ENCODE peak calls at places on chromosomes 12 and 14, in six cellular contexts. One of them, this sample, is unnamed.

GRCh38 chr14:58663494-58664111 is 25.8 kb downstream of the DACT1 start:
- DNase-seq in tibial artery: no peak
- DNase-seq in Panc1: no peak
- DNase-seq in IMR-90: peak; percentile 90
- DNase-seq in cardiac muscle cell: peak; percentile 77
- DNase-seq in SJSA1: peak; percentile 48
- DNase-seq in this sample: no peak

GRCh38 chr12:110105961-110106540 is 18.1 kb upstream of the IFT81 start:
- DNase-seq in IMR-90: no peak
- DNase-seq in SJSA1: no peak
- DNase-seq in Panc1: no peak
- DNase-seq in cardiac muscle cell: peak; percentile 45
- DNase-seq in tibial artery: peak; percentile 53
- DNase-seq in this sample: peak; percentile 35

GRCh38 chr12:69435644-69436043 is 34.5 kb upstream of the FRS2 start:
- DNase-seq in tibial artery: no peak
- DNase-seq in Panc1: no peak
- DNase-seq in IMR-90: peak; percentile 35
- DNase-seq in SJSA1: no peak
- DNase-seq in cardiac muscle cell: peak; percentile 5
- DNase-seq in this sample: no peak

GRCh38 chr12:24561882-24562760 is 386.8 kb downstream of the BCAT1 start:
- DNase-seq in cardiac muscle cell: peak; percentile 73
- DNase-seq in IMR-90: peak; percentile 62
- DNase-seq in SJSA1: peak; percentile 70
- DNase-seq in Panc1: no peak
- DNase-seq in tibial artery: peak; percentile 88
- DNase-seq in this sample: no peak

GRCh38 chr12:98873823-98874222 is 228.7 kb downstream of the APAF1 start:
- DNase-seq in SJSA1: no peak
- DNase-seq in Panc1: no peak
- DNase-seq in tibial artery: no peak
- DNase-seq in IMR-90: no peak
- DNase-seq in cardiac muscle cell: no peak
- DNase-seq in this sample: no peak

GRCh38 chr14:55377236-55377635 is 34.4 kb downstream of the ATG14 start:
- DNase-seq in Panc1: no peak
- DNase-seq in tibial artery: no peak
- DNase-seq in IMR-90: no peak
- DNase-seq in SJSA1: no peak
- DNase-seq in cardiac muscle cell: no peak
- DNase-seq in this sample: no peak

GRCh38 chr14:92471919-92472318 is 41.7 kb upstream of the RIN3 start:
- DNase-seq in Panc1: no peak
- DNase-seq in tibial artery: no peak
- DNase-seq in IMR-90: peak; percentile 93
- DNase-seq in cardiac muscle cell: peak; percentile 71
- DNase-seq in SJSA1: peak; percentile 4
- DNase-seq in this sample: no peak

GRCh38 chr14:53640695-53641094 is 315.9 kb downstream of the BMP4 start:
- DNase-seq in SJSA1: no peak
- DNase-seq in tibial artery: no peak
- DNase-seq in IMR-90: peak; percentile 75
- DNase-seq in Panc1: no peak
- DNase-seq in cardiac muscle cell: no peak
- DNase-seq in this sample: no peak

GRCh38 chr14:60163741-60164140 is 1.5 kb downstream of the DHRS7 start:
- DNase-seq in IMR-90: no peak
- DNase-seq in cardiac muscle cell: no peak
- DNase-seq in SJSA1: no peak
- DNase-seq in tibial artery: no peak
- DNase-seq in Panc1: no peak
- DNase-seq in this sample: no peak

GRCh38 chr12:46386877-46387629 is 14.5 kb upstream of the SLC38A2 start:
- DNase-seq in IMR-90: peak; percentile 78
- DNase-seq in Panc1: no peak
- DNase-seq in cardiac muscle cell: peak; percentile 81
- DNase-seq in SJSA1: no peak
- DNase-seq in tibial artery: peak; percentile 84
- DNase-seq in this sample: no peak

GRCh38 chr12:120358412-120359158 is 10.4 kb downstream of the MSI1 start:
- DNase-seq in cardiac muscle cell: no peak
- DNase-seq in SJSA1: no peak
- DNase-seq in IMR-90: no peak
- DNase-seq in Panc1: no peak
- DNase-seq in tibial artery: peak; percentile 59
- DNase-seq in this sample: no peak

GRCh38 chr14:31982642-31983041 is 94.5 kb upstream of the ARHGAP5 start:
- DNase-seq in cardiac muscle cell: no peak
- DNase-seq in tibial artery: no peak
- DNase-seq in Panc1: no peak
- DNase-seq in IMR-90: no peak
- DNase-seq in SJSA1: no peak
- DNase-seq in this sample: no peak

GRCh38 chr12:116194935-116195431 is 82.5 kb downstream of the MED13L start:
- DNase-seq in IMR-90: no peak
- DNase-seq in tibial artery: no peak
- DNase-seq in SJSA1: no peak
- DNase-seq in cardiac muscle cell: no peak
- DNase-seq in Panc1: no peak
- DNase-seq in this sample: no peak

GRCh38 chr12:4607056-4607455 is 41.8 kb downstream of the AKAP3 start:
- DNase-seq in cardiac muscle cell: peak; percentile 51
- DNase-seq in tibial artery: no peak
- DNase-seq in SJSA1: no peak
- DNase-seq in Panc1: no peak
- DNase-seq in IMR-90: no peak
- DNase-seq in this sample: no peak

GRCh38 chr12:106753526-106753925 is 21.0 kb upstream of the RIC8B start:
- DNase-seq in cardiac muscle cell: no peak
- DNase-seq in SJSA1: no peak
- DNase-seq in tibial artery: no peak
- DNase-seq in IMR-90: no peak
- DNase-seq in Panc1: no peak
- DNase-seq in this sample: no peak

GRCh38 chr14:55122441-55122986 is 6.5 kb upstream of the LGALS3 start:
- DNase-seq in cardiac muscle cell: peak; percentile 73
- DNase-seq in SJSA1: no peak
- DNase-seq in Panc1: no peak
- DNase-seq in tibial artery: no peak
- DNase-seq in IMR-90: peak; percentile 34
- DNase-seq in this sample: no peak

GRCh38 chr14:48690349-48690748 is 895.8 kb downstream of the RPS29 start:
- DNase-seq in tibial artery: no peak
- DNase-seq in cardiac muscle cell: no peak
- DNase-seq in IMR-90: peak; percentile 10
- DNase-seq in Panc1: no peak
- DNase-seq in SJSA1: no peak
- DNase-seq in this sample: no peak

GRCh38 chr14:24307575-24308341 is at the start of gene CIDEB:
- DNase-seq in Panc1: peak; percentile 33
- DNase-seq in cardiac muscle cell: peak; percentile 63
- DNase-seq in tibial artery: no peak
- DNase-seq in SJSA1: peak; percentile 38
- DNase-seq in IMR-90: peak; percentile 43
- DNase-seq in this sample: no peak

GRCh38 chr12:57212701-57213067 is 3.9 kb upstream of the NXPH4 start:
- DNase-seq in SJSA1: no peak
- DNase-seq in IMR-90: no peak
- DNase-seq in cardiac muscle cell: no peak
- DNase-seq in Panc1: no peak
- DNase-seq in tibial artery: no peak
- DNase-seq in this sample: no peak

GRCh38 chr12:57210926-57211700 is 5.5 kb upstream of the NXPH4 start:
- DNase-seq in cardiac muscle cell: no peak
- DNase-seq in IMR-90: no peak
- DNase-seq in tibial artery: no peak
- DNase-seq in SJSA1: no peak
- DNase-seq in Panc1: no peak
- DNase-seq in this sample: no peak

GRCh38 chr12:57213068-57213715 is 3.4 kb upstream of the NXPH4 start:
- DNase-seq in cardiac muscle cell: peak; percentile 89
- DNase-seq in SJSA1: peak; percentile 72
- DNase-seq in tibial artery: peak; percentile 96
- DNase-seq in IMR-90: peak; percentile 81
- DNase-seq in Panc1: peak; percentile 61
- DNase-seq in this sample: peak; percentile 96

GRCh38 chr12:57210461-57210860 is 6.1 kb upstream of the NXPH4 start:
- DNase-seq in Panc1: no peak
- DNase-seq in cardiac muscle cell: no peak
- DNase-seq in tibial artery: no peak
- DNase-seq in SJSA1: no peak
- DNase-seq in IMR-90: no peak
- DNase-seq in this sample: no peak

DNA sequence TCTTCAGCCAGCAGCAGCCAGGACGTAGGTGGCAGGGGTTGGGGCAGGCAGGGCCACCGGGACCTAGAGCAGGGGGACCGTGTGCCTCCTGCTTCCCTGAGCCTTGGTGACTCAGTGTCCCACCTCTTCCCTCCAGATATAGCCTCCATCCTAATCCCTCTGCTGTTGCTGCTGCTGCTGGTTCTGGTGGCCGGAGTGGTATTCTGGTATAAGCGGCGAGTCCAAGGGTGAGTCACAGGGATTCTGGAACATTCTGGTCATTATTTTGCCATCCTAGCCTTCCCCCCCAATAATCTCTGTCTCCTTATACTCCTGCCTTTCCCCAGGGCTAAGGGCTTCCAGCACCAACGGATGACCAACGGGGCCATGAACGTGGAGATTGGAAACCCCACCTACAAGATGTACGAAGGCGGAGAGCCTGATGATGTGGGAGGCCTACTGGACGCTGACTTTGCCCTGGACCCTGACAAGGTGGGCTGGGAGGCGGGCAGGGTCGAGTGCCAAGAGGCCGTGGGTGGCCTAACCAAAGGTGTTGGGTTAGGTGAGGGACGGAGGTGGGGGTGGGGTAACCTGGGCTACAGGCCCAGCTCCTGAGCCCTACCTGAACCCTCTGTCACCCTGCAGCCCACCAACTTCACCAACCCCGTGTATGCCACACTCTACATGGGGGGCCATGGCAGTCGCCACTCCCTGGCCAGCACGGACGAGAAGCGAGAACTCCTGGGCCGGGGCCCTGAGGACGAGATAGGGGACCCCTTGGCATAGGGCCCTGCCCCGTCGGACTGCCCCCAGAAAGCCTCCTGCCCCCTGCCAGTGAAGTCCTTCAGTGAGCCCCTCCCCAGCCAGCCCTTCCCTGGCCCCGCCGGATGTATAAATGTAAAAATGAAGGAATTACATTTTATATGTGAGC is 4.5 kb upstream of the NXPH4 start:
- DNase-seq in Panc1: no peak
- DNase-seq in SJSA1: no peak
- DNase-seq in tibial artery: no peak
- DNase-seq in IMR-90: no peak
- DNase-seq in cardiac muscle cell: no peak
- DNase-seq in this sample: no peak
- H3K27me3 ChIP-seq in Panc1: peaks cover 10% of the 10 kb centered on the region
- H3K27me3 ChIP-seq in SJSA1: peaks cover 27% of the 10 kb centered on the region
- H3K27me3 ChIP-seq in tibial artery: peaks cover 3% of the 10 kb centered on the region
- H3K27me3 ChIP-seq in IMR-90: peaks cover 22% of the 10 kb centered on the region
- H3K27me3 ChIP-seq in cardiac muscle cell: peaks cover 35% of the 10 kb centered on the region
- H3K27me3 ChIP-seq in this sample: no peaks in the 10 kb centered on the region

DNA sequence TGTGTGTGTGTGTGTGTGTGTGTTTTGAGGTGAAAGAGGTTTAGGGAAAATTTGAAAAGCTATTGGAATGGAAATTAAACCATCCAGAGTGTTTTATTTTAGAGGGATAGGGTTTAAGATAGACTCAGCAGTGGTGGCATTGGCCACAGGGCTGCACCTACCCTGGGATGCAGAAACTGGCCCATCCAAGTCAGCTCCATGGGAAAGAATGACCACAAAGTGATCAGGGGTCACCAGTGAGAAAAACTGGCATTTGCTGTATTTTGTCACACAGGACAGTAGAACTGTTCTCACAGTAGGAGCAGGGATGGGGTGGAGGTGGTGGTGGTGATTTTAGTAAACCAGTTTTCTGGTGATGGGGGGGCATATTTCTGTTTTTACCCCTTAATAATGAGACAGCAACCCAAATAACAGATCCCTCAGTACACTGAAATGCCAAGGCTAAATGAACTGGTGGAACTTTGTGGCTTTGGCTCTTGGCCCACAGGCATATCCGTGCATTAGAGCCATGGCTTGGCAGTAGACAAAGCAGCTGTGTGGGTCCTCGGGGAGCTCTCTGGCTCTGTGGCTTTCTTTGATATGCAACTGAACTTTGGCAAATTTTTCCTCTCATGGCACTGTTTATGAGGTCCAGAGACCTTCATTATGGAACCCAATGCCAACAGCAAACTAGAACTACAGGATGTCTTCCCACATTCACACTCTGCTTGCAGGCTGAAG is 348.3 kb downstream of the ZFP36L1 start:
- DNase-seq in IMR-90: peak; percentile 46
- DNase-seq in SJSA1: no peak
- DNase-seq in tibial artery: no peak
- DNase-seq in cardiac muscle cell: peak; percentile 79
- DNase-seq in Panc1: no peak
- DNase-seq in this sample: no peak
- H3K27ac ChIP-seq in IMR-90: no peak overlapping the region
- H3K27ac ChIP-seq in SJSA1: no peak overlapping the region
- H3K27ac ChIP-seq in tibial artery: no peak overlapping the region
- H3K27ac ChIP-seq in cardiac muscle cell: no peak overlapping the region
- H3K27ac ChIP-seq in Panc1: no peak overlapping the region
- H3K27ac ChIP-seq in this sample: no peak overlapping the region

GRCh38 chr12:131003036-131003435 is 49.3 kb downstream of the ADGRD1 start:
- DNase-seq in SJSA1: no peak
- DNase-seq in IMR-90: no peak
- DNase-seq in tibial artery: no peak
- DNase-seq in Panc1: no peak
- DNase-seq in cardiac muscle cell: no peak
- DNase-seq in this sample: no peak
- H3K9me3 ChIP-seq in SJSA1: no peaks in the 10 kb centered on the region
- H3K9me3 ChIP-seq in IMR-90: peaks cover 29% of the 10 kb centered on the region
- H3K9me3 ChIP-seq in tibial artery: no peaks in the 10 kb centered on the region
- H3K9me3 ChIP-seq in Panc1: no peaks in the 10 kb centered on the region
- H3K9me3 ChIP-seq in cardiac muscle cell: no peaks in the 10 kb centered on the region
- H3K9me3 ChIP-seq in this sample: no peaks in the 10 kb centered on the region

DNA sequence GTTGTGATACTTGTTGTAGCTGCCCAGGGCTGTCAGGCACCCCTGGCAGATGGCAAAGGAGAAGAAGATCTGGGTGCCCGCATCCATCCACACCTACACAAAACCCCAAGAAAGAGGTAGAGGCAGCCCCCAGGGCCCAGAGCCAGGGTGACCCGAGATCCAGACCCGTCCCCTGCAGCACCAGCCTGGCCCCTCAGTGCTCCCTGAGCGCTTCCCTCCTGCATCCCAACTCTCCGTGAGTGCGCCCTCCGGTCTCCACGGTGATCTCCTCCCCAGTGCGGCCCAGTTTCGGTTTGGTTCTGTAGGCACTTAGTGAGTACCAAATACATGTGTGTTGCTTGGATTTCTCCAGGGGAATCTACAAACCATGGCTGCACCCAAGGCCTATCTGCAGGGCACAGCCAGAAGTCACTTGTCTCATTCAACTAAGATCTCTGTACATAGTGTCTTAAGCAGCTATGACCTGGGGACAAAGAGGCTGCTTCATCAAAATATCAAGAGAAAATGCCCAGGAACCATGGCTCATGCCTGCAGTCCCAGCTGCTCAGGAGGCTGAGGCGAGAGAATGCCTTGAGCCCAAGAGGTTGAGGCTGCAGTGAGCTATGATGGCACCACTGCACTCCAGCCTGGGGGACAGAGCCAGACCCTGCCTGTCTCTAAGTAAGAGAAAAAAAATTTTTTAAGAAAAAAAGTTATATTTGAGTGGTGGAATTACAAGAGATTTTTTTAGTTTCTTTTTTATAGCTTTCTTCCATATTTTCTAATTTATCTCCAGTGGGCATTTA is 15.9 kb downstream of the SLC6A12 start:
- DNase-seq in Panc1: no peak
- DNase-seq in tibial artery: no peak
- DNase-seq in SJSA1: no peak
- DNase-seq in IMR-90: no peak
- DNase-seq in cardiac muscle cell: no peak
- DNase-seq in this sample: no peak
- H3K27me3 ChIP-seq in Panc1: no peaks in the 10 kb centered on the region
- H3K27me3 ChIP-seq in tibial artery: no peaks in the 10 kb centered on the region
- H3K27me3 ChIP-seq in SJSA1: peaks cover 60% of the 10 kb centered on the region
- H3K27me3 ChIP-seq in IMR-90: peaks cover 58% of the 10 kb centered on the region
- H3K27me3 ChIP-seq in cardiac muscle cell: peaks cover 33% of the 10 kb centered on the region
- H3K27me3 ChIP-seq in this sample: no peaks in the 10 kb centered on the region